ENCODE peak calls at places on chromosomes 3 and 15, in ten cellular contexts. One of them, this sample, is unnamed.

GRCh38 chr3:141011511-141012262 is 39.5 kb upstream of the SPSB4 start:
- DNase-seq in gastrocnemius medialis: peak
- DNase-seq in fibroblast of villous mesenchyme: peak
- DNase-seq in activated CD4-positive, alpha-beta memory T cell treated with anti-CD3 and anti-CD28 coated beads for 36 hours: peak
- DNase-seq in activated T-helper 1 cell treated with anti-CD3 and anti-CD28 coated beads, Interleukin-12 subunit alpha, Interleukin-12 subunit beta, Interleukin-2, Interleukin-4 antibody, amounts not matched to agents 30 ng/mL and 10 ng/mL and 1 ng/mL, durations not matched to agents 14 hours and 24 hours and 36 hours: peak
- DNase-seq in stimulated activated CD4-positive, alpha-beta T cell treated with anti-CD3 and anti-CD28 coated beads, TNF-alpha, amount 100 ng/mL, for 4 hours: peak
- DNase-seq in GM12865: peak
- DNase-seq in T-helper 2 cell: peak
- DNase-seq in ACHN: peak
- DNase-seq in ELF-1: peak
- DNase-seq in this sample: peak

GRCh38 chr15:71443538-71443937 is 328.3 kb downstream of the THSD4 start:
- DNase-seq in gastrocnemius medialis: peak
- DNase-seq in fibroblast of villous mesenchyme: peak
- DNase-seq in activated CD4-positive, alpha-beta memory T cell treated with anti-CD3 and anti-CD28 coated beads for 36 hours: peak
- DNase-seq in activated T-helper 1 cell treated with anti-CD3 and anti-CD28 coated beads, Interleukin-12 subunit alpha, Interleukin-12 subunit beta, Interleukin-2, Interleukin-4 antibody, amounts not matched to agents 30 ng/mL and 10 ng/mL and 1 ng/mL, durations not matched to agents 14 hours and 24 hours and 36 hours: no peak
- DNase-seq in stimulated activated CD4-positive, alpha-beta T cell treated with anti-CD3 and anti-CD28 coated beads, TNF-alpha, amount 100 ng/mL, for 4 hours: no peak
- DNase-seq in GM12865: peak
- DNase-seq in T-helper 2 cell: no peak
- DNase-seq in ACHN: peak
- DNase-seq in ELF-1: peak
- DNase-seq in this sample: peak

GRCh38 chr15:80785335-80785734 is 6.2 kb downstream of the CEMIP start:
- DNase-seq in gastrocnemius medialis: no peak
- DNase-seq in fibroblast of villous mesenchyme: no peak
- DNase-seq in activated CD4-positive, alpha-beta memory T cell treated with anti-CD3 and anti-CD28 coated beads for 36 hours: peak
- DNase-seq in activated T-helper 1 cell treated with anti-CD3 and anti-CD28 coated beads, Interleukin-12 subunit alpha, Interleukin-12 subunit beta, Interleukin-2, Interleukin-4 antibody, amounts not matched to agents 30 ng/mL and 10 ng/mL and 1 ng/mL, durations not matched to agents 14 hours and 24 hours and 36 hours: no peak
- DNase-seq in stimulated activated CD4-positive, alpha-beta T cell treated with anti-CD3 and anti-CD28 coated beads, TNF-alpha, amount 100 ng/mL, for 4 hours: no peak
- DNase-seq in GM12865: no peak
- DNase-seq in T-helper 2 cell: no peak
- DNase-seq in ACHN: no peak
- DNase-seq in ELF-1: no peak
- DNase-seq in this sample: no peak

GRCh38 chr3:152695810-152696209 is 139.1 kb upstream of the P2RY1 start:
- DNase-seq in gastrocnemius medialis: no peak
- DNase-seq in fibroblast of villous mesenchyme: no peak
- DNase-seq in activated CD4-positive, alpha-beta memory T cell treated with anti-CD3 and anti-CD28 coated beads for 36 hours: no peak
- DNase-seq in activated T-helper 1 cell treated with anti-CD3 and anti-CD28 coated beads, Interleukin-12 subunit alpha, Interleukin-12 subunit beta, Interleukin-2, Interleukin-4 antibody, amounts not matched to agents 30 ng/mL and 10 ng/mL and 1 ng/mL, durations not matched to agents 14 hours and 24 hours and 36 hours: no peak
- DNase-seq in stimulated activated CD4-positive, alpha-beta T cell treated with anti-CD3 and anti-CD28 coated beads, TNF-alpha, amount 100 ng/mL, for 4 hours: no peak
- DNase-seq in GM12865: no peak
- DNase-seq in T-helper 2 cell: no peak
- DNase-seq in ACHN: no peak
- DNase-seq in ELF-1: no peak
- DNase-seq in this sample: no peak

GRCh38 chr15:57550640-57551039 is 41.1 kb upstream of the MYZAP start:
- DNase-seq in gastrocnemius medialis: peak
- DNase-seq in fibroblast of villous mesenchyme: no peak
- DNase-seq in activated CD4-positive, alpha-beta memory T cell treated with anti-CD3 and anti-CD28 coated beads for 36 hours: no peak
- DNase-seq in activated T-helper 1 cell treated with anti-CD3 and anti-CD28 coated beads, Interleukin-12 subunit alpha, Interleukin-12 subunit beta, Interleukin-2, Interleukin-4 antibody, amounts not matched to agents 30 ng/mL and 10 ng/mL and 1 ng/mL, durations not matched to agents 14 hours and 24 hours and 36 hours: no peak
- DNase-seq in stimulated activated CD4-positive, alpha-beta T cell treated with anti-CD3 and anti-CD28 coated beads, TNF-alpha, amount 100 ng/mL, for 4 hours: no peak
- DNase-seq in GM12865: no peak
- DNase-seq in T-helper 2 cell: no peak
- DNase-seq in ACHN: no peak
- DNase-seq in ELF-1: no peak
- DNase-seq in this sample: no peak

GRCh38 chr3:172675371-172676193 is 35.3 kb downstream of the NCEH1 start:
- DNase-seq in gastrocnemius medialis: no peak
- DNase-seq in fibroblast of villous mesenchyme: peak
- DNase-seq in activated CD4-positive, alpha-beta memory T cell treated with anti-CD3 and anti-CD28 coated beads for 36 hours: no peak
- DNase-seq in activated T-helper 1 cell treated with anti-CD3 and anti-CD28 coated beads, Interleukin-12 subunit alpha, Interleukin-12 subunit beta, Interleukin-2, Interleukin-4 antibody, amounts not matched to agents 30 ng/mL and 10 ng/mL and 1 ng/mL, durations not matched to agents 14 hours and 24 hours and 36 hours: no peak
- DNase-seq in stimulated activated CD4-positive, alpha-beta T cell treated with anti-CD3 and anti-CD28 coated beads, TNF-alpha, amount 100 ng/mL, for 4 hours: no peak
- DNase-seq in GM12865: peak
- DNase-seq in T-helper 2 cell: no peak
- DNase-seq in ACHN: peak
- DNase-seq in ELF-1: no peak
- DNase-seq in this sample: peak

GRCh38 chr3:22886394-22886793 is 316.7 kb upstream of the UBE2E2 start:
- DNase-seq in gastrocnemius medialis: peak
- DNase-seq in fibroblast of villous mesenchyme: no peak
- DNase-seq in activated CD4-positive, alpha-beta memory T cell treated with anti-CD3 and anti-CD28 coated beads for 36 hours: no peak
- DNase-seq in activated T-helper 1 cell treated with anti-CD3 and anti-CD28 coated beads, Interleukin-12 subunit alpha, Interleukin-12 subunit beta, Interleukin-2, Interleukin-4 antibody, amounts not matched to agents 30 ng/mL and 10 ng/mL and 1 ng/mL, durations not matched to agents 14 hours and 24 hours and 36 hours: no peak
- DNase-seq in stimulated activated CD4-positive, alpha-beta T cell treated with anti-CD3 and anti-CD28 coated beads, TNF-alpha, amount 100 ng/mL, for 4 hours: no peak
- DNase-seq in GM12865: no peak
- DNase-seq in T-helper 2 cell: no peak
- DNase-seq in ACHN: no peak
- DNase-seq in ELF-1: no peak
- DNase-seq in this sample: no peak

GRCh38 chr15:76200083-76200465 is 111.2 kb downstream of the ETFA start:
- DNase-seq in gastrocnemius medialis: no peak
- DNase-seq in fibroblast of villous mesenchyme: no peak
- DNase-seq in activated CD4-positive, alpha-beta memory T cell treated with anti-CD3 and anti-CD28 coated beads for 36 hours: no peak
- DNase-seq in activated T-helper 1 cell treated with anti-CD3 and anti-CD28 coated beads, Interleukin-12 subunit alpha, Interleukin-12 subunit beta, Interleukin-2, Interleukin-4 antibody, amounts not matched to agents 30 ng/mL and 10 ng/mL and 1 ng/mL, durations not matched to agents 14 hours and 24 hours and 36 hours: no peak
- DNase-seq in stimulated activated CD4-positive, alpha-beta T cell treated with anti-CD3 and anti-CD28 coated beads, TNF-alpha, amount 100 ng/mL, for 4 hours: no peak
- DNase-seq in GM12865: no peak
- DNase-seq in T-helper 2 cell: no peak
- DNase-seq in ACHN: no peak
- DNase-seq in ELF-1: no peak
- DNase-seq in this sample: no peak

GRCh38 chr15:74799843-74800558 is 12.6 kb upstream of the LMAN1L start:
- DNase-seq in gastrocnemius medialis: peak
- DNase-seq in fibroblast of villous mesenchyme: peak
- DNase-seq in activated CD4-positive, alpha-beta memory T cell treated with anti-CD3 and anti-CD28 coated beads for 36 hours: peak
- DNase-seq in activated T-helper 1 cell treated with anti-CD3 and anti-CD28 coated beads, Interleukin-12 subunit alpha, Interleukin-12 subunit beta, Interleukin-2, Interleukin-4 antibody, amounts not matched to agents 30 ng/mL and 10 ng/mL and 1 ng/mL, durations not matched to agents 14 hours and 24 hours and 36 hours: peak
- DNase-seq in stimulated activated CD4-positive, alpha-beta T cell treated with anti-CD3 and anti-CD28 coated beads, TNF-alpha, amount 100 ng/mL, for 4 hours: peak
- DNase-seq in GM12865: peak
- DNase-seq in T-helper 2 cell: peak
- DNase-seq in ACHN: peak
- DNase-seq in ELF-1: peak
- DNase-seq in this sample: peak

GRCh38 chr15:54273928-54274327 is 295.7 kb downstream of the UNC13C start:
- DNase-seq in gastrocnemius medialis: no peak
- DNase-seq in fibroblast of villous mesenchyme: no peak
- DNase-seq in activated CD4-positive, alpha-beta memory T cell treated with anti-CD3 and anti-CD28 coated beads for 36 hours: no peak
- DNase-seq in activated T-helper 1 cell treated with anti-CD3 and anti-CD28 coated beads, Interleukin-12 subunit alpha, Interleukin-12 subunit beta, Interleukin-2, Interleukin-4 antibody, amounts not matched to agents 30 ng/mL and 10 ng/mL and 1 ng/mL, durations not matched to agents 14 hours and 24 hours and 36 hours: no peak
- DNase-seq in stimulated activated CD4-positive, alpha-beta T cell treated with anti-CD3 and anti-CD28 coated beads, TNF-alpha, amount 100 ng/mL, for 4 hours: no peak
- DNase-seq in GM12865: no peak
- DNase-seq in T-helper 2 cell: no peak
- DNase-seq in ACHN: peak
- DNase-seq in ELF-1: no peak
- DNase-seq in this sample: peak

GRCh38 chr15:40050788-40051615 is 12.0 kb upstream of the SRP14 start:
- DNase-seq in gastrocnemius medialis: no peak
- DNase-seq in fibroblast of villous mesenchyme: no peak
- DNase-seq in activated CD4-positive, alpha-beta memory T cell treated with anti-CD3 and anti-CD28 coated beads for 36 hours: no peak
- DNase-seq in activated T-helper 1 cell treated with anti-CD3 and anti-CD28 coated beads, Interleukin-12 subunit alpha, Interleukin-12 subunit beta, Interleukin-2, Interleukin-4 antibody, amounts not matched to agents 30 ng/mL and 10 ng/mL and 1 ng/mL, durations not matched to agents 14 hours and 24 hours and 36 hours: no peak
- DNase-seq in stimulated activated CD4-positive, alpha-beta T cell treated with anti-CD3 and anti-CD28 coated beads, TNF-alpha, amount 100 ng/mL, for 4 hours: no peak
- DNase-seq in GM12865: no peak
- DNase-seq in T-helper 2 cell: no peak
- DNase-seq in ACHN: no peak
- DNase-seq in ELF-1: peak
- DNase-seq in this sample: no peak

GRCh38 chr15:47887181-47887580 is 169.9 kb downstream of the SEMA6D start:
- DNase-seq in gastrocnemius medialis: no peak
- DNase-seq in fibroblast of villous mesenchyme: no peak
- DNase-seq in activated CD4-positive, alpha-beta memory T cell treated with anti-CD3 and anti-CD28 coated beads for 36 hours: no peak
- DNase-seq in activated T-helper 1 cell treated with anti-CD3 and anti-CD28 coated beads, Interleukin-12 subunit alpha, Interleukin-12 subunit beta, Interleukin-2, Interleukin-4 antibody, amounts not matched to agents 30 ng/mL and 10 ng/mL and 1 ng/mL, durations not matched to agents 14 hours and 24 hours and 36 hours: no peak
- DNase-seq in stimulated activated CD4-positive, alpha-beta T cell treated with anti-CD3 and anti-CD28 coated beads, TNF-alpha, amount 100 ng/mL, for 4 hours: no peak
- DNase-seq in GM12865: no peak
- DNase-seq in T-helper 2 cell: no peak
- DNase-seq in ACHN: no peak
- DNase-seq in ELF-1: no peak
- DNase-seq in this sample: no peak

GRCh38 chr15:100690786-100691160 is 88.4 kb downstream of the ASB7 start:
- DNase-seq in gastrocnemius medialis: no peak
- DNase-seq in fibroblast of villous mesenchyme: no peak
- DNase-seq in activated CD4-positive, alpha-beta memory T cell treated with anti-CD3 and anti-CD28 coated beads for 36 hours: no peak
- DNase-seq in activated T-helper 1 cell treated with anti-CD3 and anti-CD28 coated beads, Interleukin-12 subunit alpha, Interleukin-12 subunit beta, Interleukin-2, Interleukin-4 antibody, amounts not matched to agents 30 ng/mL and 10 ng/mL and 1 ng/mL, durations not matched to agents 14 hours and 24 hours and 36 hours: no peak
- DNase-seq in stimulated activated CD4-positive, alpha-beta T cell treated with anti-CD3 and anti-CD28 coated beads, TNF-alpha, amount 100 ng/mL, for 4 hours: no peak
- DNase-seq in GM12865: no peak
- DNase-seq in T-helper 2 cell: no peak
- DNase-seq in ACHN: no peak
- DNase-seq in ELF-1: no peak
- DNase-seq in this sample: no peak

GRCh38 chr15:85099195-85099803 is 117.6 kb downstream of the PDE8A start:
- DNase-seq in gastrocnemius medialis: no peak
- DNase-seq in fibroblast of villous mesenchyme: no peak
- DNase-seq in activated CD4-positive, alpha-beta memory T cell treated with anti-CD3 and anti-CD28 coated beads for 36 hours: no peak
- DNase-seq in activated T-helper 1 cell treated with anti-CD3 and anti-CD28 coated beads, Interleukin-12 subunit alpha, Interleukin-12 subunit beta, Interleukin-2, Interleukin-4 antibody, amounts not matched to agents 30 ng/mL and 10 ng/mL and 1 ng/mL, durations not matched to agents 14 hours and 24 hours and 36 hours: no peak
- DNase-seq in stimulated activated CD4-positive, alpha-beta T cell treated with anti-CD3 and anti-CD28 coated beads, TNF-alpha, amount 100 ng/mL, for 4 hours: no peak
- DNase-seq in GM12865: no peak
- DNase-seq in T-helper 2 cell: no peak
- DNase-seq in ACHN: no peak
- DNase-seq in ELF-1: no peak
- DNase-seq in this sample: no peak

GRCh38 chr15:31487811-31488436 is 161.3 kb downstream of the KLF13 start:
- DNase-seq in gastrocnemius medialis: peak
- DNase-seq in fibroblast of villous mesenchyme: peak
- DNase-seq in activated CD4-positive, alpha-beta memory T cell treated with anti-CD3 and anti-CD28 coated beads for 36 hours: peak
- DNase-seq in activated T-helper 1 cell treated with anti-CD3 and anti-CD28 coated beads, Interleukin-12 subunit alpha, Interleukin-12 subunit beta, Interleukin-2, Interleukin-4 antibody, amounts not matched to agents 30 ng/mL and 10 ng/mL and 1 ng/mL, durations not matched to agents 14 hours and 24 hours and 36 hours: peak
- DNase-seq in stimulated activated CD4-positive, alpha-beta T cell treated with anti-CD3 and anti-CD28 coated beads, TNF-alpha, amount 100 ng/mL, for 4 hours: no peak
- DNase-seq in GM12865: peak
- DNase-seq in T-helper 2 cell: no peak
- DNase-seq in ACHN: no peak
- DNase-seq in ELF-1: no peak
- DNase-seq in this sample: no peak

GRCh38 chr3:70736009-70736408 is 423.6 kb upstream of the MDFIC2 start:
- DNase-seq in gastrocnemius medialis: no peak
- DNase-seq in fibroblast of villous mesenchyme: peak
- DNase-seq in activated CD4-positive, alpha-beta memory T cell treated with anti-CD3 and anti-CD28 coated beads for 36 hours: no peak
- DNase-seq in activated T-helper 1 cell treated with anti-CD3 and anti-CD28 coated beads, Interleukin-12 subunit alpha, Interleukin-12 subunit beta, Interleukin-2, Interleukin-4 antibody, amounts not matched to agents 30 ng/mL and 10 ng/mL and 1 ng/mL, durations not matched to agents 14 hours and 24 hours and 36 hours: no peak
- DNase-seq in stimulated activated CD4-positive, alpha-beta T cell treated with anti-CD3 and anti-CD28 coated beads, TNF-alpha, amount 100 ng/mL, for 4 hours: no peak
- DNase-seq in GM12865: no peak
- DNase-seq in T-helper 2 cell: no peak
- DNase-seq in ACHN: no peak
- DNase-seq in ELF-1: no peak
- DNase-seq in this sample: no peak

GRCh38 chr3:172892158-172892557 is 141.6 kb downstream of the ECT2 start:
- DNase-seq in gastrocnemius medialis: no peak
- DNase-seq in fibroblast of villous mesenchyme: peak
- DNase-seq in activated CD4-positive, alpha-beta memory T cell treated with anti-CD3 and anti-CD28 coated beads for 36 hours: no peak
- DNase-seq in activated T-helper 1 cell treated with anti-CD3 and anti-CD28 coated beads, Interleukin-12 subunit alpha, Interleukin-12 subunit beta, Interleukin-2, Interleukin-4 antibody, amounts not matched to agents 30 ng/mL and 10 ng/mL and 1 ng/mL, durations not matched to agents 14 hours and 24 hours and 36 hours: no peak
- DNase-seq in stimulated activated CD4-positive, alpha-beta T cell treated with anti-CD3 and anti-CD28 coated beads, TNF-alpha, amount 100 ng/mL, for 4 hours: no peak
- DNase-seq in GM12865: no peak
- DNase-seq in T-helper 2 cell: no peak
- DNase-seq in ACHN: no peak
- DNase-seq in ELF-1: no peak
- DNase-seq in this sample: no peak

GRCh38 chr15:59366368-59367021 is 6.2 kb downstream of the MYO1E start:
- DNase-seq in gastrocnemius medialis: no peak
- DNase-seq in fibroblast of villous mesenchyme: peak
- DNase-seq in activated CD4-positive, alpha-beta memory T cell treated with anti-CD3 and anti-CD28 coated beads for 36 hours: no peak
- DNase-seq in activated T-helper 1 cell treated with anti-CD3 and anti-CD28 coated beads, Interleukin-12 subunit alpha, Interleukin-12 subunit beta, Interleukin-2, Interleukin-4 antibody, amounts not matched to agents 30 ng/mL and 10 ng/mL and 1 ng/mL, durations not matched to agents 14 hours and 24 hours and 36 hours: no peak
- DNase-seq in stimulated activated CD4-positive, alpha-beta T cell treated with anti-CD3 and anti-CD28 coated beads, TNF-alpha, amount 100 ng/mL, for 4 hours: no peak
- DNase-seq in GM12865: peak
- DNase-seq in T-helper 2 cell: no peak
- DNase-seq in ACHN: no peak
- DNase-seq in ELF-1: no peak
- DNase-seq in this sample: no peak

GRCh38 chr15:43268111-43269105 is 1.7 kb upstream of the TGM5 start:
- DNase-seq in gastrocnemius medialis: no peak
- DNase-seq in fibroblast of villous mesenchyme: peak
- DNase-seq in activated CD4-positive, alpha-beta memory T cell treated with anti-CD3 and anti-CD28 coated beads for 36 hours: peak
- DNase-seq in activated T-helper 1 cell treated with anti-CD3 and anti-CD28 coated beads, Interleukin-12 subunit alpha, Interleukin-12 subunit beta, Interleukin-2, Interleukin-4 antibody, amounts not matched to agents 30 ng/mL and 10 ng/mL and 1 ng/mL, durations not matched to agents 14 hours and 24 hours and 36 hours: no peak
- DNase-seq in stimulated activated CD4-positive, alpha-beta T cell treated with anti-CD3 and anti-CD28 coated beads, TNF-alpha, amount 100 ng/mL, for 4 hours: no peak
- DNase-seq in GM12865: peak
- DNase-seq in T-helper 2 cell: no peak
- DNase-seq in ACHN: peak
- DNase-seq in ELF-1: peak
- DNase-seq in this sample: peak

GRCh38 chr3:7917443-7918151 is 584.0 kb upstream of the LMCD1 start:
- DNase-seq in gastrocnemius medialis: no peak
- DNase-seq in fibroblast of villous mesenchyme: no peak
- DNase-seq in activated CD4-positive, alpha-beta memory T cell treated with anti-CD3 and anti-CD28 coated beads for 36 hours: peak
- DNase-seq in activated T-helper 1 cell treated with anti-CD3 and anti-CD28 coated beads, Interleukin-12 subunit alpha, Interleukin-12 subunit beta, Interleukin-2, Interleukin-4 antibody, amounts not matched to agents 30 ng/mL and 10 ng/mL and 1 ng/mL, durations not matched to agents 14 hours and 24 hours and 36 hours: no peak
- DNase-seq in stimulated activated CD4-positive, alpha-beta T cell treated with anti-CD3 and anti-CD28 coated beads, TNF-alpha, amount 100 ng/mL, for 4 hours: no peak
- DNase-seq in GM12865: no peak
- DNase-seq in T-helper 2 cell: no peak
- DNase-seq in ACHN: no peak
- DNase-seq in ELF-1: no peak
- DNase-seq in this sample: no peak

GRCh38 chr3:42256135-42256819 is 9.7 kb downstream of the CCK start:
- DNase-seq in gastrocnemius medialis: no peak
- DNase-seq in fibroblast of villous mesenchyme: no peak
- DNase-seq in activated CD4-positive, alpha-beta memory T cell treated with anti-CD3 and anti-CD28 coated beads for 36 hours: no peak
- DNase-seq in activated T-helper 1 cell treated with anti-CD3 and anti-CD28 coated beads, Interleukin-12 subunit alpha, Interleukin-12 subunit beta, Interleukin-2, Interleukin-4 antibody, amounts not matched to agents 30 ng/mL and 10 ng/mL and 1 ng/mL, durations not matched to agents 14 hours and 24 hours and 36 hours: no peak
- DNase-seq in stimulated activated CD4-positive, alpha-beta T cell treated with anti-CD3 and anti-CD28 coated beads, TNF-alpha, amount 100 ng/mL, for 4 hours: no peak
- DNase-seq in GM12865: no peak
- DNase-seq in T-helper 2 cell: no peak
- DNase-seq in ACHN: peak
- DNase-seq in ELF-1: no peak
- DNase-seq in this sample: no peak

GRCh38 chr15:79025201-79025600 is 65.4 kb downstream of the RASGRF1 start:
- DNase-seq in gastrocnemius medialis: no peak
- DNase-seq in fibroblast of villous mesenchyme: no peak
- DNase-seq in activated CD4-positive, alpha-beta memory T cell treated with anti-CD3 and anti-CD28 coated beads for 36 hours: peak
- DNase-seq in activated T-helper 1 cell treated with anti-CD3 and anti-CD28 coated beads, Interleukin-12 subunit alpha, Interleukin-12 subunit beta, Interleukin-2, Interleukin-4 antibody, amounts not matched to agents 30 ng/mL and 10 ng/mL and 1 ng/mL, durations not matched to agents 14 hours and 24 hours and 36 hours: no peak
- DNase-seq in stimulated activated CD4-positive, alpha-beta T cell treated with anti-CD3 and anti-CD28 coated beads, TNF-alpha, amount 100 ng/mL, for 4 hours: no peak
- DNase-seq in GM12865: peak
- DNase-seq in T-helper 2 cell: no peak
- DNase-seq in ACHN: no peak
- DNase-seq in ELF-1: no peak
- DNase-seq in this sample: peak

GRCh38 chr3:8343058-8343457 is 158.6 kb upstream of the LMCD1 start:
- DNase-seq in gastrocnemius medialis: no peak
- DNase-seq in fibroblast of villous mesenchyme: no peak
- DNase-seq in activated CD4-positive, alpha-beta memory T cell treated with anti-CD3 and anti-CD28 coated beads for 36 hours: no peak
- DNase-seq in activated T-helper 1 cell treated with anti-CD3 and anti-CD28 coated beads, Interleukin-12 subunit alpha, Interleukin-12 subunit beta, Interleukin-2, Interleukin-4 antibody, amounts not matched to agents 30 ng/mL and 10 ng/mL and 1 ng/mL, durations not matched to agents 14 hours and 24 hours and 36 hours: no peak
- DNase-seq in stimulated activated CD4-positive, alpha-beta T cell treated with anti-CD3 and anti-CD28 coated beads, TNF-alpha, amount 100 ng/mL, for 4 hours: no peak
- DNase-seq in GM12865: no peak
- DNase-seq in T-helper 2 cell: no peak
- DNase-seq in ACHN: no peak
- DNase-seq in ELF-1: no peak
- DNase-seq in this sample: no peak

GRCh38 chr3:127073931-127074820 is 91.3 kb downstream of the PLXNA1 start:
- DNase-seq in gastrocnemius medialis: no peak
- DNase-seq in fibroblast of villous mesenchyme: peak
- DNase-seq in activated CD4-positive, alpha-beta memory T cell treated with anti-CD3 and anti-CD28 coated beads for 36 hours: no peak
- DNase-seq in activated T-helper 1 cell treated with anti-CD3 and anti-CD28 coated beads, Interleukin-12 subunit alpha, Interleukin-12 subunit beta, Interleukin-2, Interleukin-4 antibody, amounts not matched to agents 30 ng/mL and 10 ng/mL and 1 ng/mL, durations not matched to agents 14 hours and 24 hours and 36 hours: no peak
- DNase-seq in stimulated activated CD4-positive, alpha-beta T cell treated with anti-CD3 and anti-CD28 coated beads, TNF-alpha, amount 100 ng/mL, for 4 hours: no peak
- DNase-seq in GM12865: no peak
- DNase-seq in T-helper 2 cell: no peak
- DNase-seq in ACHN: no peak
- DNase-seq in ELF-1: peak
- DNase-seq in this sample: no peak

GRCh38 chr3:171972965-171973364 is 66.4 kb upstream of the FNDC3B start:
- DNase-seq in gastrocnemius medialis: peak
- DNase-seq in fibroblast of villous mesenchyme: peak
- DNase-seq in activated CD4-positive, alpha-beta memory T cell treated with anti-CD3 and anti-CD28 coated beads for 36 hours: no peak
- DNase-seq in activated T-helper 1 cell treated with anti-CD3 and anti-CD28 coated beads, Interleukin-12 subunit alpha, Interleukin-12 subunit beta, Interleukin-2, Interleukin-4 antibody, amounts not matched to agents 30 ng/mL and 10 ng/mL and 1 ng/mL, durations not matched to agents 14 hours and 24 hours and 36 hours: no peak
- DNase-seq in stimulated activated CD4-positive, alpha-beta T cell treated with anti-CD3 and anti-CD28 coated beads, TNF-alpha, amount 100 ng/mL, for 4 hours: no peak
- DNase-seq in GM12865: no peak
- DNase-seq in T-helper 2 cell: no peak
- DNase-seq in ACHN: no peak
- DNase-seq in ELF-1: no peak
- DNase-seq in this sample: no peak

GRCh38 chr15:48617619-48618018 is 27.9 kb downstream of the FBN1 start:
- DNase-seq in gastrocnemius medialis: no peak
- DNase-seq in fibroblast of villous mesenchyme: peak
- DNase-seq in activated CD4-positive, alpha-beta memory T cell treated with anti-CD3 and anti-CD28 coated beads for 36 hours: no peak
- DNase-seq in activated T-helper 1 cell treated with anti-CD3 and anti-CD28 coated beads, Interleukin-12 subunit alpha, Interleukin-12 subunit beta, Interleukin-2, Interleukin-4 antibody, amounts not matched to agents 30 ng/mL and 10 ng/mL and 1 ng/mL, durations not matched to agents 14 hours and 24 hours and 36 hours: no peak
- DNase-seq in stimulated activated CD4-positive, alpha-beta T cell treated with anti-CD3 and anti-CD28 coated beads, TNF-alpha, amount 100 ng/mL, for 4 hours: no peak
- DNase-seq in GM12865: no peak
- DNase-seq in T-helper 2 cell: no peak
- DNase-seq in ACHN: no peak
- DNase-seq in ELF-1: no peak
- DNase-seq in this sample: no peak

GRCh38 chr3:34890247-34890646 is 749.1 kb upstream of the ARPP21 start:
- DNase-seq in gastrocnemius medialis: no peak
- DNase-seq in fibroblast of villous mesenchyme: no peak
- DNase-seq in activated CD4-positive, alpha-beta memory T cell treated with anti-CD3 and anti-CD28 coated beads for 36 hours: no peak
- DNase-seq in activated T-helper 1 cell treated with anti-CD3 and anti-CD28 coated beads, Interleukin-12 subunit alpha, Interleukin-12 subunit beta, Interleukin-2, Interleukin-4 antibody, amounts not matched to agents 30 ng/mL and 10 ng/mL and 1 ng/mL, durations not matched to agents 14 hours and 24 hours and 36 hours: no peak
- DNase-seq in stimulated activated CD4-positive, alpha-beta T cell treated with anti-CD3 and anti-CD28 coated beads, TNF-alpha, amount 100 ng/mL, for 4 hours: no peak
- DNase-seq in GM12865: no peak
- DNase-seq in T-helper 2 cell: no peak
- DNase-seq in ACHN: no peak
- DNase-seq in ELF-1: no peak
- DNase-seq in this sample: no peak

GRCh38 chr15:92128788-92129187 is 264.9 kb upstream of the ST8SIA2 start:
- DNase-seq in gastrocnemius medialis: no peak
- DNase-seq in fibroblast of villous mesenchyme: no peak
- DNase-seq in activated CD4-positive, alpha-beta memory T cell treated with anti-CD3 and anti-CD28 coated beads for 36 hours: no peak
- DNase-seq in activated T-helper 1 cell treated with anti-CD3 and anti-CD28 coated beads, Interleukin-12 subunit alpha, Interleukin-12 subunit beta, Interleukin-2, Interleukin-4 antibody, amounts not matched to agents 30 ng/mL and 10 ng/mL and 1 ng/mL, durations not matched to agents 14 hours and 24 hours and 36 hours: no peak
- DNase-seq in stimulated activated CD4-positive, alpha-beta T cell treated with anti-CD3 and anti-CD28 coated beads, TNF-alpha, amount 100 ng/mL, for 4 hours: no peak
- DNase-seq in GM12865: no peak
- DNase-seq in T-helper 2 cell: no peak
- DNase-seq in ACHN: no peak
- DNase-seq in ELF-1: no peak
- DNase-seq in this sample: no peak

This sample was measured in endothelial cell.